ENCODE peak calls at places on chromosome 20, in seven cellular contexts. X is sigmoid colon, I is testis, P is body of pancreas, B is transverse colon, L is adrenal gland, O is uterus. W is an unnamed sample. For H3K36me3 and H3K9me3, the result is how much of the 10 kb centered on the place peaks cover.

GRCh38 chr20:44018684-44019637 is 104.3 kb downstream of the TOX2 start:
- DNase-seq in X (peak), I (no peak), P (no peak), B (no peak), L (no peak), O (no peak), W (no peak)

GRCh38 chr20:43029161-43029560 is 160.5 kb downstream of the PTPRT start:
- DNase-seq in X (no peak), I (no peak), P (no peak), B (no peak), L (no peak), O (no peak), W (no peak)

GRCh38 chr20:17873410-17874270 is 95.0 kb downstream of the SNX5 start:
- DNase-seq in X (peak), I (peak), P (peak), B (peak), L (peak), O (peak), W (no peak)

GRCh38 chr20:38873050-38873581 is 53.1 kb upstream of the FAM83D start:
- DNase-seq in X (no peak), I (no peak), P (no peak), B (peak), L (no peak), O (no peak), W (no peak)

GRCh38 chr20:24634855-24635254 is 165.4 kb downstream of the SYNDIG1 start:
- DNase-seq in X (no peak), I (peak), P (no peak), B (no peak), L (no peak), O (no peak), W (no peak)

GRCh38 chr20:16569218-16570153 is 3.8 kb downstream of the KIF16B start:
- DNase-seq in X (no peak), I (no peak), P (no peak), B (peak), L (no peak), O (no peak), W (no peak)

GRCh38 chr20:35866446-35867202 is 87.7 kb downstream of the SCAND1 start:
- DNase-seq in X (no peak), I (no peak), P (no peak), B (no peak), L (no peak), O (no peak), W (no peak)

GRCh38 chr20:706366-706885 is 30.8 kb upstream of the SCRT2 start:
- DNase-seq in X (peak), I (no peak), P (no peak), B (no peak), L (no peak), O (no peak), W (no peak)

GRCh38 chr20:17533396-17533795 is 2.2 kb upstream of the BFSP1 start:
- DNase-seq in X (no peak), I (peak), P (no peak), B (no peak), L (no peak), O (no peak), W (no peak)

GRCh38 chr20:5448449-5449118 is 131.8 kb upstream of the PROKR2 start:
- DNase-seq in X (no peak), I (peak), P (peak), B (peak), L (peak), O (no peak), W (no peak)

GRCh38 chr20:2301164-2301622 is 5.4 kb downstream of the TGM3 start:
- DNase-seq in X (peak), I (peak), P (no peak), B (peak), L (peak), O (no peak), W (no peak)

GRCh38 chr20:10846831-10847230 is 173.0 kb upstream of the JAG1 start:
- DNase-seq in X (no peak), I (no peak), P (no peak), B (no peak), L (no peak), O (no peak), W (no peak)

GRCh38 chr20:44594730-44595129 is 12.4 kb downstream of the PKIG start:
- DNase-seq in X (no peak), I (no peak), P (no peak), B (no peak), L (peak), O (no peak), W (no peak)

GRCh38 chr20:13341737-13342393 is 120.8 kb downstream of the ISM1 start:
- DNase-seq in X (no peak), I (no peak), P (no peak), B (no peak), L (no peak), O (no peak), W (no peak)

GRCh38 chr20:49584418-49585382 is 16.8 kb upstream of the PTGIS start:
- DNase-seq in X (no peak), I (no peak), P (no peak), B (peak), L (no peak), O (no peak), W (no peak)

GRCh38 chr20:36196676-36197075 is 39.6 kb upstream of the AAR2 start:
- DNase-seq in X (no peak), I (peak), P (no peak), B (no peak), L (peak), O (no peak), W (no peak)

GRCh38 chr20:64029293-64030117 is 6.5 kb upstream of the C20orf204 start:
- DNase-seq in X (no peak), I (no peak), P (no peak), B (no peak), L (no peak), O (no peak), W (no peak)
- H3K36me3 ChIP-seq in X (half or more), I (under half), P (under half), B (half or more), L (half or more), O (under half), W (under half)

DNA sequence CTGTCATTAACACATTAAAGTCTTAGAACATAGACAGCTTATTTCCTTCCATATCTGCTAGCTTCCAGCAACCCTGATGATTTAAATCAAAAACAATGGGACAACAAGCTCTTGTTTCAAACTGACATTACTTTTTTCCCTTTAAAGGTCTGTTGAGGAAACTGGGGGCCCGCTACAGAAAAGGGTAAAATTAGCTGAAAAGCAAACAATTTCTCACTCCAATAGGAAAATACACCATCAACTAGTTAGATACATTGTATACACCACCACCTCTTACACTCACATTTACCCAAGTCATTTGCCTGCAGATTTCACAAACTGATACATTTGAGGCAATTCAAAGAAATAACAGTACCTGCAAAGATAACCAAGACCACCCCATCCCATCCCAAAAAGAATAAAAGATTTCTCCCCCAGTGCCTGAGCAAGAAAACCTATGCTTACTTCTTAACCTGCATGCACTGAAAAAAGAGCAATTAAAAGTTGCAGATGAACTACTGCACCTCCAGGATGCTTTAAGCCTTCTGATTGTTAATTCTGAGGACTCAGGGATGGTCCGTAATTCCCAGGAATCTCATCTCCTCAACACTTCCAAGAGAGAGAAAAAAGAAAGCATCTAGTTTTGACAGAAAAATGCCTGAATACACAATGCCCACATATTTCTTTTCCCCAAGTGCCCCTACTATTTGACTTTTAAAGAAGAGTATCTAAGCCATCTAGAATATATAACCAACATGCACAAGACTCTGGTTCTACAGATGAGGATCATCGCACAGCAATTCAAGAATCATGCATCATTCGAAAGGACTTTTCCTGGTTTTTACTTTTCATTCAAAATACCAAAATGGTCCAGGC is 5.6 kb downstream of the ZMYND8 start:
- DNase-seq in X (no peak), I (no peak), P (no peak), B (no peak), L (no peak), O (no peak), W (no peak)
- H3K9me3 ChIP-seq in X (under half), I (under half), P (under half), B (under half), L (under half), O (under half), W (under half)

GRCh38 chr20:3846740-3847418 is at the start of gene MAVS:
- DNase-seq in X (peak), I (peak), P (peak), B (peak), L (peak), O (peak), W (peak)
- TF ChIP-seq POLR2A in X (peak), I (no peak), P (peak), B (peak), L (no peak), O (peak), W (peak)

GRCh38 chr20:63283397-63284082 is 9.4 kb upstream of the COL20A1 start:
- DNase-seq in X (no peak), I (no peak), P (no peak), B (no peak), L (no peak), O (no peak), W (no peak)

GRCh38 chr20:63284981-63285524 is 7.9 kb upstream of the COL20A1 start:
- DNase-seq in X (no peak), I (no peak), P (no peak), B (no peak), L (no peak), O (no peak), W (no peak)

GRCh38 chr20:63284544-63284949 is 8.4 kb upstream of the COL20A1 start:
- DNase-seq in X (no peak), I (no peak), P (no peak), B (no peak), L (no peak), O (no peak), W (no peak)

GRCh38 chr20:63282946-63283345 is 10.0 kb upstream of the COL20A1 start:
- DNase-seq in X (no peak), I (no peak), P (no peak), B (no peak), L (no peak), O (no peak), W (no peak)

GRCh38 chr20:63284083-63284440 is 8.9 kb upstream of the COL20A1 start:
- DNase-seq in X (no peak), I (no peak), P (no peak), B (no peak), L (no peak), O (no peak), W (no peak)
- H3K36me3 ChIP-seq in X (under half), I (under half), P (under half), B (under half), L (half or more), O (under half), W (half or more)

GRCh38 chr20:64080013-64080812 is at the start of gene OPRL1:
- DNase-seq in X (no peak), I (no peak), P (no peak), B (no peak), L (peak), O (no peak), W (no peak)
- H3K9me3 ChIP-seq in X (under half), I (under half), P (under half), B (under half), L (under half), O (under half), W (under half)

DNA sequence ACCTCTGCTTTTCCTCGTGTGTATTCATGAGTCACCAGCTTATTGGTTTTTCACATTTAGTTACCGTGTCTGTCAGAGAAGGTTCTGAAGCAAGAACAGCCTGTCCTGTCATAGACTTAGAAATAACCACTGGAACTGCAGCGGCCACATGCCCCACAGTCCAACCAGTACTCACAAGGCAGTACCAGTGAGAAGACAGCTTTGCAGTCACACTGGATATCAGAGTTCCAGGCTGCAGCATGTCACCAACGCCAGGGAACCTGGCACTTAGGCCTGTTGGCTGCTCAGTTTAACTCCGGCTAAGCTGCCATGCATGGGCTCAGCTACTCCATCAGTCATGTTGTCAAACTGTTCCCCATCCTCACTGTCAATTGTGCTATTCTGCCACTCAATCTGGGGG is 40.1 kb downstream of the ADNP start:
- DNase-seq in X (no peak), I (no peak), P (no peak), B (no peak), L (no peak), O (no peak), W (no peak)
- TF ChIP-seq POLR2A in X (no peak), I (no peak), P (no peak), B (no peak), L (no peak), O (no peak), W (no peak)

GRCh38 chr20:31711416-31712111 is 11.1 kb downstream of the BCL2L1 start:
- DNase-seq in X (no peak), I (no peak), P (no peak), B (no peak), L (no peak), O (no peak), W (no peak)

GRCh38 chr20:31707994-31708744 is 14.5 kb downstream of the BCL2L1 start:
- DNase-seq in X (peak), I (peak), P (peak), B (peak), L (peak), O (no peak), W (no peak)

GRCh38 chr20:31710423-31711250 is 12.0 kb downstream of the BCL2L1 start:
- DNase-seq in X (peak), I (no peak), P (peak), B (no peak), L (no peak), O (no peak), W (no peak)

GRCh38 chr20:31708839-31709534 is 13.7 kb downstream of the BCL2L1 start:
- DNase-seq in X (peak), I (no peak), P (no peak), B (no peak), L (no peak), O (no peak), W (no peak)

GRCh38 chr20:31709939-31710338 is 12.7 kb downstream of the BCL2L1 start:
- DNase-seq in X (peak), I (no peak), P (no peak), B (no peak), L (no peak), O (no peak), W (no peak)
- H3K36me3 ChIP-seq in X (under half), I (under half), P (under half), B (under half), L (under half), O (under half), W (under half)

GRCh38 chr20:60437418-60437817 is 479.2 kb downstream of the CDH26 start:
- DNase-seq in X (no peak), I (no peak), P (no peak), B (no peak), L (no peak), O (no peak), W (no peak)
- H3K9me3 ChIP-seq in X (under half), I (under half), P (under half), B (under half), L (under half), O (under half), W (under half)

GRCh38 chr20:47262365-47263013 is 94.0 kb downstream of the ZMYND8 start:
- DNase-seq in X (no peak), I (no peak), P (no peak), B (no peak), L (no peak), O (no peak), W (no peak)
- TF ChIP-seq POLR2A in X (no peak), I (no peak), P (no peak), B (no peak), L (no peak), O (no peak), W (no peak)

GRCh38 chr20:32141465-32141980 is 32.0 kb downstream of the TM9SF4 start:
- DNase-seq in X (peak), I (no peak), P (no peak), B (no peak), L (no peak), O (no peak), W (no peak)
- H3K36me3 ChIP-seq in X (under half), I (under half), P (half or more), B (half or more), L (half or more), O (under half), W (half or more)